ENCODE peak calls at places on chromosomes 7 and 10, in four cellular contexts. One of them, this sample, is unnamed. For H3K27me3, the result is how much of the 10 kb centered on the place peaks cover.

GRCh38 chr10:43256531-43257209 is 10.2 kb downstream of the RASGEF1A start:
- DNase-seq in breast epithelium: no peak
- DNase-seq in tibial artery: no peak
- DNase-seq in PC-3: no peak
- DNase-seq in this sample: no peak

GRCh38 chr7:119935418-119936025 is 337.5 kb upstream of the KCND2 start:
- DNase-seq in breast epithelium: no peak
- DNase-seq in PC-3: peak
- DNase-seq in tibial artery: no peak
- DNase-seq in this sample: no peak

GRCh38 chr7:124276005-124276606 is 243.2 kb upstream of the TMEM229A start:
- DNase-seq in breast epithelium: no peak
- DNase-seq in PC-3: peak
- DNase-seq in tibial artery: no peak
- DNase-seq in this sample: no peak

GRCh38 chr7:45026984-45027773 is 27.2 kb downstream of the CCM2 start:
- DNase-seq in tibial artery: peak
- DNase-seq in PC-3: no peak
- DNase-seq in breast epithelium: no peak
- DNase-seq in this sample: peak

GRCh38 chr10:110443239-110444008 is 54.3 kb upstream of the DUSP5 start:
- DNase-seq in PC-3: no peak
- DNase-seq in tibial artery: no peak
- DNase-seq in breast epithelium: no peak
- DNase-seq in this sample: no peak

GRCh38 chr10:14084875-14085274 is 245.8 kb downstream of the FRMD4A start:
- DNase-seq in tibial artery: no peak
- DNase-seq in PC-3: peak
- DNase-seq in breast epithelium: no peak
- DNase-seq in this sample: no peak

GRCh38 chr10:23910296-23910695 is 298.6 kb upstream of the KIAA1217 start:
- DNase-seq in tibial artery: no peak
- DNase-seq in breast epithelium: no peak
- DNase-seq in PC-3: no peak
- DNase-seq in this sample: no peak

GRCh38 chr7:140564643-140565042 is 76.0 kb downstream of the DENND2A start:
- DNase-seq in tibial artery: peak
- DNase-seq in breast epithelium: no peak
- DNase-seq in PC-3: peak
- DNase-seq in this sample: no peak

GRCh38 chr7:159156436-159157245 is 12.0 kb upstream of the VIPR2 start:
- DNase-seq in PC-3: no peak
- DNase-seq in breast epithelium: no peak
- DNase-seq in tibial artery: no peak
- DNase-seq in this sample: no peak

GRCh38 chr7:55992346-55992745 is 28.0 kb downstream of the NIPSNAP2 start:
- DNase-seq in PC-3: no peak
- DNase-seq in tibial artery: no peak
- DNase-seq in breast epithelium: no peak
- DNase-seq in this sample: no peak

GRCh38 chr7:19107142-19107391 is 10.4 kb downstream of the TWIST1 start:
- DNase-seq in breast epithelium: no peak
- DNase-seq in PC-3: no peak
- DNase-seq in tibial artery: no peak
- DNase-seq in this sample: no peak
- H3K27me3 ChIP-seq in breast epithelium: under half
- H3K27me3 ChIP-seq in PC-3: under half
- H3K27me3 ChIP-seq in tibial artery: under half
- H3K27me3 ChIP-seq in this sample: half or more

GRCh38 chr7:18320422-18320821 is 175.1 kb upstream of the HDAC9 start:
- DNase-seq in PC-3: peak
- DNase-seq in breast epithelium: no peak
- DNase-seq in tibial artery: no peak
- DNase-seq in this sample: no peak

GRCh38 chr7:18317956-18318355 is 177.6 kb upstream of the HDAC9 start:
- DNase-seq in tibial artery: no peak
- DNase-seq in PC-3: no peak
- DNase-seq in breast epithelium: no peak
- DNase-seq in this sample: no peak

GRCh38 chr7:18315241-18315640 is 180.3 kb upstream of the HDAC9 start:
- DNase-seq in breast epithelium: no peak
- DNase-seq in PC-3: no peak
- DNase-seq in tibial artery: no peak
- DNase-seq in this sample: no peak

GRCh38 chr7:18320971-18321567 is 174.5 kb upstream of the HDAC9 start:
- DNase-seq in PC-3: peak
- DNase-seq in breast epithelium: no peak
- DNase-seq in tibial artery: no peak
- DNase-seq in this sample: no peak
- TF ChIP-seq CTCF in PC-3: peak
- TF ChIP-seq CTCF in breast epithelium: peak
- TF ChIP-seq CTCF in tibial artery: peak
- TF ChIP-seq CTCF in this sample: peak

GRCh38 chr7:132116369-132116768 is 459.9 kb downstream of the PLXNA4 start:
- DNase-seq in PC-3: peak
- DNase-seq in tibial artery: no peak
- DNase-seq in breast epithelium: no peak
- DNase-seq in this sample: no peak

GRCh38 chr7:132117181-132117580 is 459.1 kb downstream of the PLXNA4 start:
- DNase-seq in breast epithelium: no peak
- DNase-seq in tibial artery: no peak
- DNase-seq in PC-3: peak
- DNase-seq in this sample: no peak

GRCh38 chr7:132117636-132118035 is 458.6 kb downstream of the PLXNA4 start:
- DNase-seq in PC-3: no peak
- DNase-seq in breast epithelium: no peak
- DNase-seq in tibial artery: no peak
- DNase-seq in this sample: no peak

GRCh38 chr7:132115028-132115427 is 461.2 kb downstream of the PLXNA4 start:
- DNase-seq in breast epithelium: no peak
- DNase-seq in PC-3: no peak
- DNase-seq in tibial artery: no peak
- DNase-seq in this sample: no peak

DNA sequence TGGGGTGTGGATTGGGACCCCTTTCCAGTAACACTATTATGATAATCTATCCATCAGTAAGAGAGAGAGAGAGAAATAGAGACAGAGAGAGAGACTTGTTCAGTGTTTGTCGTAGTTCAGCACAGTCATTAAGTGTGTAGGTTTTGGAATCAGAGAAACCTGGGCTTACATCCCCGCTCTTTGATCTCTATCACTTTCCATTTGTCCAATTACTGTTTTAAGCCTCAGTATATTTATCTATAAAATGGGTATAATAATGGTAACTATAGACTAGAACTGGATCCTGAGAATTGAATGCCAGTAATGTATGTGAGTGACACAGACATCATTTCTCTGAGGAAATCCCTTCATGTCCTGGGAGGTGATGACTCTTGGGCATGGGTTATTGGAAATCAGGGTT is 460.5 kb downstream of the PLXNA4 start:
- DNase-seq in tibial artery: no peak
- DNase-seq in PC-3: peak
- DNase-seq in breast epithelium: no peak
- DNase-seq in this sample: no peak
- H3K27ac ChIP-seq in tibial artery: no peak
- H3K27ac ChIP-seq in PC-3: peak
- H3K27ac ChIP-seq in breast epithelium: no peak
- H3K27ac ChIP-seq in this sample: no peak

GRCh38 chr7:22230238-22230637 is 126.7 kb downstream of the RAPGEF5 start:
- DNase-seq in tibial artery: no peak
- DNase-seq in breast epithelium: no peak
- DNase-seq in PC-3: peak
- DNase-seq in this sample: no peak
- H3K27me3 ChIP-seq in tibial artery: under half
- H3K27me3 ChIP-seq in breast epithelium: under half
- H3K27me3 ChIP-seq in PC-3: under half
- H3K27me3 ChIP-seq in this sample: under half

DNA sequence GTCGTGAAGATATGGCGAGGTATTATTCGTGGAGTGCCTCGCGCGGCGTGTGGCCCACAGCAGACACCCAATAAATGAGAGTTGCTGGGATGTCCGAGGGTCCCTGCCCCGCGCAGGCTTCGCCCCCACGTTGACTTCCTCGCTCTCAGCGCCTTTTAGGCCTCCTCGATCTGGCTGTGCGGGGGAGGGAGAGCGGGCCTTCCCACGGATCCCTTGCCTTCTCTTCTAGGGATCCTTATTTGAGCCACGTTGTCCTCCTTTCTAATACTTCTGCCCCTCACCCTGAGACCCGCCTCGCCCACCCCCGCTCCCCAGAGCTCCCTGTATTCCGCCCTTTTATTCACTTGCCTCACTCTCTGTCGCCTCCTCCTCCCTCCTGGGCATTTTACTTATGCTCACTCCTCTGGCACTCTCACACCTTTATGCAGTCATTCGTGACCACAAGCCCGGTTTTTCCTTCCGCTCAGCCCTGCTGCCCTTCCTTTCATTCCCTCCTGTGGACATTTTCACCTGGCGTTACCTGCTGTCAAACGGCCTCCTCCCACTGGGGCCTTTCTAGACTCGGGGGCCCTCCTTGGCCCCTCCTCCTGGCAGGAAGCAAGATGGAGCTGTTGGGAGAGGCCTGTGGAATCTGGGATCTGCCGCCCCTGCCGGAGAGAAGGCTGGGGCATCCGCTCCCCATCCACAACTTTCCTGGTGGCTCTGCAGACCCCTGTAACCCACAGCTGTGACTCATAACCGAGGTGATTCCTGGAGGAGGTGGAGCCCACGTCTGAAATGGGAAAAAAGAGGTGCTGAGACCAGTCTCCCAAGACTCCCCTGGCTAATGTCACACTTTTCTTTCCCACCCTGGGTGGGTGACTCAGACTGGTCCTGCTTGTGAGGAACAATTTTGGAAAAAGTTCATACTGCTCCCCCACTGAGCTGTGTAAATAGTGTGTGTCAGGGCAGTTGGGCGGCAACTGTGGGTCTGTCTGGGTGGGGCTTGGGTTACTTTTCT is 1.0 kb downstream of the VCL start:
- DNase-seq in tibial artery: peak
- DNase-seq in breast epithelium: peak
- DNase-seq in PC-3: peak
- DNase-seq in this sample: no peak
- TF ChIP-seq CTCF in tibial artery: peak
- TF ChIP-seq CTCF in breast epithelium: peak
- TF ChIP-seq CTCF in PC-3: peak
- TF ChIP-seq CTCF in this sample: no peak

This sample was measured in CD4-positive, alpha-beta T cell.